ENCODE peak calls at places on chromosomes 2 and 18, in four cellular contexts. Q is cardiac muscle cell, D is astrocyte, H is tibial nerve. Z is an unnamed sample.

GRCh38 chr18:58004317-58004716 is 39.7 kb upstream of the NEDD4L start:
- DNase-seq in D (peak; percentile 88), Q (no peak), H (no peak), Z (no peak)

GRCh38 chr18:12745095-12745820 is 42.4 kb downstream of the PSMG2 start:
- DNase-seq in Q (no peak), H (no peak), D (no peak), Z (no peak)

GRCh38 chr2:4673025-4673489 is 969.7 kb downstream of the DCDC2C start:
- DNase-seq in D (no peak), H (no peak), Q (no peak), Z (no peak)

GRCh38 chr18:61187971-61188370 is 145.3 kb upstream of the CDH20 start:
- DNase-seq in D (no peak), H (no peak), Q (no peak), Z (no peak)

GRCh38 chr18:53117851-53118250 is 777.9 kb downstream of the DCC start:
- DNase-seq in H (no peak), Q (no peak), D (no peak), Z (no peak)

GRCh38 chr2:73925033-73925704 is 1.5 kb upstream of the DGUOK start:
- DNase-seq in Q (no peak), H (no peak), D (no peak), Z (no peak)

GRCh38 chr2:100568989-100569388 is 6.2 kb downstream of the PDCL3 start:
- DNase-seq in H (no peak), D (no peak), Q (no peak), Z (no peak)

GRCh38 chr18:55997156-55997561 is 409.2 kb upstream of the TCF4 start:
- DNase-seq in Q (no peak), D (no peak), H (no peak), Z (no peak)

GRCh38 chr2:232139786-232140562 is 178.5 kb downstream of the DIS3L2 start:
- DNase-seq in H (no peak), Q (no peak), D (peak; percentile 71), Z (no peak)

GRCh38 chr2:50770299-50770698 is 261.6 kb downstream of the NRXN1 start:
- DNase-seq in Q (no peak), D (no peak), H (no peak), Z (no peak)

GRCh38 chr2:223970343-223971128 is 13.3 kb downstream of the MRPL44 start:
- DNase-seq in D (peak; percentile 25), Q (peak; percentile 66), H (peak; percentile 89), Z (peak; percentile 46)

GRCh38 chr2:233882353-233882752 is 14.2 kb upstream of the MSL3B start:
- DNase-seq in H (no peak), Q (no peak), D (no peak), Z (no peak)

GRCh38 chr2:208329485-208329884 is 63.4 kb downstream of the PIKFYVE start:
- DNase-seq in D (no peak), Q (no peak), H (no peak), Z (no peak)

GRCh38 chr2:213159768-213160167 is 8.4 kb upstream of the IKZF2 start:
- DNase-seq in D (no peak), Q (no peak), H (no peak), Z (no peak)

GRCh38 chr18:10791141-10791808 is 265.4 kb downstream of the NAPG start:
- DNase-seq in Q (no peak), H (no peak), D (no peak), Z (no peak)

GRCh38 chr2:128494640-128495321 is 176.1 kb upstream of the HS6ST1 start:
- DNase-seq in H (no peak), Q (peak; percentile 68), D (peak; percentile 48), Z (no peak)

GRCh38 chr18:59980052-59980668 is 80.4 kb downstream of the PMAIP1 start:
- DNase-seq in Q (no peak), D (no peak), H (no peak), Z (no peak)

GRCh38 chr2:235698028-235698427 is 204.2 kb downstream of the AGAP1 start:
- DNase-seq in H (no peak), D (no peak), Q (no peak), Z (no peak)

GRCh38 chr2:65320042-65320711 is 92.5 kb downstream of the ACTR2 start:
- DNase-seq in H (no peak), D (peak; percentile 98), Q (no peak), Z (peak; percentile 13)

GRCh38 chr2:202034249-202035088 is 814 bp downstream of the FZD7 start:
- DNase-seq in H (no peak), D (peak; percentile 31), Q (peak; percentile 69), Z (no peak)

GRCh38 chr2:105070010-105070865 is 32.4 kb downstream of the MRPS9 start:
- DNase-seq in D (no peak), H (no peak), Q (no peak), Z (no peak)

GRCh38 chr2:164620873-164621760 is at the start of gene GRB14:
- DNase-seq in H (no peak), D (no peak), Q (peak; percentile 66), Z (peak; percentile 32)

GRCh38 chr2:70934981-70935380 is 719 bp upstream of the ATP6V1B1 start:
- DNase-seq in H (no peak), Q (no peak), D (no peak), Z (no peak)

GRCh38 chr2:8502316-8502715 is 179.5 kb upstream of the ID2 start:
- DNase-seq in D (no peak), Q (no peak), H (no peak), Z (no peak)

GRCh38 chr2:55827855-55828254 is 95.7 kb downstream of the EFEMP1 start:
- DNase-seq in H (no peak), Q (no peak), D (no peak), Z (no peak)

GRCh38 chr18:31042391-31043181 is at the start of gene DSC3:
- DNase-seq in D (peak; percentile 19), H (no peak), Q (peak; percentile 35), Z (peak; percentile 15)

GRCh38 chr2:235160281-235160805 is 208.5 kb downstream of the SH3BP4 start:
- DNase-seq in Q (no peak), D (no peak), H (no peak), Z (no peak)

GRCh38 chr2:232073699-232074098 is 112.2 kb downstream of the DIS3L2 start:
- DNase-seq in H (no peak), Q (no peak), D (no peak), Z (no peak)

GRCh38 chr2:1968988-1969700 is 224.8 kb upstream of the PXDN start:
- DNase-seq in H (no peak), Q (no peak), D (no peak), Z (no peak)

GRCh38 chr2:9297807-9298206 is 91.2 kb downstream of the ASAP2 start:
- DNase-seq in D (no peak), H (no peak), Q (no peak), Z (no peak)

GRCh38 chr2:47518497-47519146 is 115.7 kb downstream of the MSH2 start:
- DNase-seq in Q (no peak), D (no peak), H (no peak), Z (no peak)

GRCh38 chr2:160583823-160584537 is 90.4 kb upstream of the RBMS1 start:
- DNase-seq in H (no peak), Q (no peak), D (no peak), Z (no peak)

GRCh38 chr2:157443795-157444642 is at the start of gene CYTIP:
- DNase-seq in D (no peak), Q (no peak), H (peak; percentile 41), Z (no peak)

GRCh38 chr2:157447031-157447430 is 3.1 kb upstream of the CYTIP start:
- DNase-seq in Q (no peak), H (no peak), D (no peak), Z (no peak)

GRCh38 chr2:157443090-157443489 is 799 bp downstream of the CYTIP start:
- DNase-seq in D (no peak), H (no peak), Q (no peak), Z (no peak)

GRCh38 chr2:157442636-157443035 is 1.3 kb downstream of the CYTIP start:
- DNase-seq in D (no peak), H (no peak), Q (no peak), Z (no peak)

GRCh38 chr2:157444643-157445040 is 753 bp upstream of the CYTIP start:
- DNase-seq in D (no peak), H (no peak), Q (no peak), Z (no peak)
- H3K4me1 ChIP-seq in D (no peaks in the 10 kb centered on the region), H (no peaks in the 10 kb centered on the region), Q (no peaks in the 10 kb centered on the region), Z (no peaks in the 10 kb centered on the region)

DNA sequence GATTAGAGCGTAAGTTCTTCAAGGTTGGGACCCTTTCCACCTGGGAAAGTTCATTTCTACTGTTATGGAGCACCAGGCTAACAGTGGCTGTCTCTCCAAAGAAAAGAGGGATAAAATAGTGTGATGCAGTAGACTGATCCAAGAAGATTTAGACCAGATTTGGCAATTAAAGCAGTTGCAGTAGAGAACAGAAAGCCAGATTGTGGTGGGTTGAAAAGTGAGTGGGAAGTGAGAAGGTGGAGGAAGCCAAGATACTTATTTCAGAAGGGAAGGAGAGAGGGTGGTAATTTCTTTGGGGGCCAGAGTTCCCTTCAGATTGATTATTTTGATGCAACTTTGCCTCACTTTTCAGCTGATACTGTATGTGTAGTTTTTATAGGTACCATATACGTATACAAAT is 8.0 kb downstream of the MYL12B start:
- DNase-seq in D (no peak), Q (no peak), H (no peak), Z (no peak)
- H3K4me1 ChIP-seq in D (peaks cover 33% of the 10 kb centered on the region), Q (peaks cover 5% of the 10 kb centered on the region), H (no peaks in the 10 kb centered on the region), Z (no peaks in the 10 kb centered on the region)

GRCh38 chr2:85758361-85759256 is 4.8 kb downstream of the ATOH8 start:
- DNase-seq in H (no peak), Q (no peak), D (no peak), Z (no peak)
- H3K4me1 ChIP-seq in H (no peaks in the 10 kb centered on the region), Q (peaks cover 5% of the 10 kb centered on the region), D (peaks cover 17% of the 10 kb centered on the region), Z (peaks cover 4% of the 10 kb centered on the region)

GRCh38 chr2:177255227-177255601 is 9.3 kb downstream of the NFE2L2 start:
- DNase-seq in H (no peak), Q (no peak), D (no peak), Z (no peak)
- H3K4me1 ChIP-seq in H (no peaks in the 10 kb centered on the region), Q (peaks cover 17% of the 10 kb centered on the region), D (peaks cover 22% of the 10 kb centered on the region), Z (peaks cover 8% of the 10 kb centered on the region)

GRCh38 chr2:21254170-21254965 is 130.6 kb downstream of the TDRD15 start:
- DNase-seq in Q (no peak), D (no peak), H (no peak), Z (no peak)

GRCh38 chr2:21250693-21251092 is 126.9 kb downstream of the TDRD15 start:
- DNase-seq in D (no peak), H (no peak), Q (no peak), Z (no peak)

GRCh38 chr2:21251216-21251971 is 127.6 kb downstream of the TDRD15 start:
- DNase-seq in D (no peak), Q (no peak), H (no peak), Z (no peak)

GRCh38 chr2:21256006-21256405 is 132.2 kb downstream of the TDRD15 start:
- DNase-seq in D (no peak), H (peak; percentile 73), Q (no peak), Z (no peak)

DNA sequence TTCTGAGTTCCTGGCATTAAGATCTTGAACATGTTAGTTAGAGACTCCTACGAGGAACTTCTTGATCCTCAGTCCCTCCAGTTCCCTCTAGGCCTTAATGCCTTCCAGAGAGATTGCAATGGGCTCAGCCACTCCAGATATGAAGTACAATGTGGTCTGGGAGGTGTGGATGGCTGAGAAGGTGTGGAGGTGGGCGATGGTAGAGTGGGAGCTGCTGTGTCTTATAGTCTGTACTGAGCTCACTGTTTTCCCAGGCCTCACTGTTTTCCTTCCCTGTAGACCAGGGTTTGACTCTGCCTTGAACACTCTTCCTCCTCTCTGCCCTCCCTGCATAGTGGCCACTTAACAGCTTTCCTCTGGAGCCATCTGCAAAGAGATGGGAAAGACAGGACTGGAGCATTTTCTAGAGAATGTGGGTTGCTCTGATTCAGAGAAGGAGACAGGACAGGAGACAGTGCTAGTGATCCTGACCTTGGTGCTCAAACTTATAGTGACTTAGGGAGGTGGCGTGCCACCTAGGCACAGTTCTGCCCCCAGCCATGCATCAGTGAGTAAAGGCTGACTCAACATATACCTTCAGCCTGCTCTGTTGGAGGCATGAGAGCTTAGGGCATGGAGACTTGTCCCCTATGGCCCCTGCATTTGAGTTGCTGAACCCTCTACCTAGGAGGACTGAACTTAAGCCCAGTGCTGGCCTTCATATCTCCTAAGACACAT is 129.7 kb downstream of the TDRD15 start:
- DNase-seq in H (no peak), D (no peak), Q (no peak), Z (no peak)
- H3K4me1 ChIP-seq in H (no peaks in the 10 kb centered on the region), D (peaks cover 5% of the 10 kb centered on the region), Q (peaks cover 4% of the 10 kb centered on the region), Z (no peaks in the 10 kb centered on the region)